ENCODE peak calls at places on chromosomes 16 and 17, in ten cellular contexts. A, P, R, O, U, G, X, I, Q and K are unnamed samples.

GRCh38 chr16:87165151-87165550 is 152.0 kb downstream of the C16orf95 start:
- DNase-seq in A (no peak), P (no peak), R (no peak), O (peak; percentile 64), U (no peak), G (peak; percentile 41), X (no peak), I (no peak), Q (no peak), K (no peak)

GRCh38 chr17:74307984-74308773 is 17.8 kb upstream of the KIF19 start:
- DNase-seq in A (no peak), P (no peak), R (no peak), O (no peak), U (no peak), G (no peak), X (no peak), I (no peak), Q (no peak), K (no peak)

GRCh38 chr16:86740817-86741799 is 162.8 kb downstream of the FOXL1 start:
- DNase-seq in A (peak; percentile 31), P (no peak), R (no peak), O (no peak), U (peak; percentile 90), G (no peak), X (peak; percentile 74), I (no peak), Q (peak; percentile 79), K (peak; percentile 78)

GRCh38 chr17:60493847-60494321 is 32.2 kb downstream of the APPBP2 start:
- DNase-seq in A (no peak), P (no peak), R (no peak), O (no peak), U (no peak), G (no peak), X (no peak), I (no peak), Q (no peak), K (peak; percentile 22)

GRCh38 chr16:569445-570254 is at the start of gene PIGQ:
- DNase-seq in A (peak; percentile 19), P (no peak), R (peak; percentile 84), O (peak; percentile 55), U (peak; percentile 91), G (no peak), X (peak; percentile 47), I (peak; percentile 58), Q (peak; percentile 89), K (peak; percentile 80)

GRCh38 chr17:44118427-44119050 is 4.9 kb downstream of the HDAC5 start:
- DNase-seq in A (no peak), P (no peak), R (no peak), O (no peak), U (no peak), G (no peak), X (no peak), I (no peak), Q (peak; percentile 75), K (no peak)

GRCh38 chr16:75266738-75267630 is 15.6 kb upstream of the BCAR1 start:
- DNase-seq in A (no peak), P (peak; percentile 77), R (no peak), O (no peak), U (no peak), G (no peak), X (no peak), I (no peak), Q (no peak), K (no peak)

GRCh38 chr17:57874434-57875108 is 24.7 kb upstream of the MRPS23 start:
- DNase-seq in A (peak; percentile 41), P (peak; percentile 78), R (no peak), O (peak; percentile 58), U (peak; percentile 93), G (no peak), X (peak; percentile 91), I (no peak), Q (peak; percentile 99), K (peak; percentile 97)

GRCh38 chr16:50839920-50840729 is 98.2 kb downstream of the CYLD start:
- DNase-seq in A (no peak), P (no peak), R (no peak), O (no peak), U (no peak), G (no peak), X (no peak), I (no peak), Q (peak; percentile 58), K (no peak)

GRCh38 chr16:30095166-30096078 is 591 bp downstream of the YPEL3 start:
- DNase-seq in A (no peak), P (peak; percentile 80), R (peak; percentile 72), O (no peak), U (no peak), G (no peak), X (no peak), I (no peak), Q (peak; percentile 72), K (no peak)

GRCh38 chr17:17696871-17697633 is 15.8 kb downstream of the RAI1 start:
- DNase-seq in A (no peak), P (no peak), R (no peak), O (no peak), U (no peak), G (peak; percentile 55), X (no peak), I (no peak), Q (no peak), K (no peak)

GRCh38 chr16:71421911-71422310 is 19.9 kb downstream of the TLE7 start:
- DNase-seq in A (no peak), P (no peak), R (peak; percentile 47), O (peak; percentile 26), U (no peak), G (no peak), X (no peak), I (no peak), Q (peak; percentile 89), K (no peak)

GRCh38 chr17:48613862-48614694 is 1.0 kb downstream of the HOXB8 start:
- DNase-seq in A (no peak), P (peak; percentile 65), R (no peak), O (no peak), U (peak; percentile 77), G (no peak), X (no peak), I (no peak), Q (peak; percentile 85), K (no peak)

GRCh38 chr17:45414997-45415881 is 17.4 kb downstream of the ARHGAP27 start:
- DNase-seq in A (no peak), P (no peak), R (no peak), O (no peak), U (no peak), G (no peak), X (no peak), I (no peak), Q (peak; percentile 59), K (no peak)

GRCh38 chr17:73304971-73305786 is 6.6 kb downstream of the CDC42EP4 start:
- DNase-seq in A (no peak), P (no peak), R (peak; percentile 83), O (peak; percentile 69), U (peak; percentile 88), G (peak; percentile 57), X (peak; percentile 83), I (no peak), Q (peak; percentile 93), K (peak; percentile 83)

GRCh38 chr17:12348476-12348875 is 317.2 kb upstream of the MYOCD start:
- DNase-seq in A (no peak), P (no peak), R (no peak), O (no peak), U (no peak), G (no peak), X (peak; percentile 21), I (no peak), Q (no peak), K (peak; percentile 29)

GRCh38 chr17:3635474-3636153 is 436 bp downstream of the SHPK start:
- DNase-seq in A (no peak), P (no peak), R (no peak), O (peak; percentile 27), U (no peak), G (peak; percentile 87), X (no peak), I (no peak), Q (no peak), K (no peak)

GRCh38 chr17:39755550-39756375 is 18.0 kb downstream of the GRB7 start:
- DNase-seq in A (no peak), P (no peak), R (no peak), O (no peak), U (no peak), G (no peak), X (no peak), I (peak; percentile 56), Q (peak; percentile 64), K (peak; percentile 15)
- H3K4me1 ChIP-seq in A (no peaks in the 10 kb centered on the region), P (peaks cover 12% of the 10 kb centered on the region), R (peaks cover 13% of the 10 kb centered on the region), O (peaks cover 7% of the 10 kb centered on the region), U (no peaks in the 10 kb centered on the region), G (peaks cover 33% of the 10 kb centered on the region), X (peaks cover 2% of the 10 kb centered on the region), I (peaks cover 67% of the 10 kb centered on the region), Q (peaks cover 3% of the 10 kb centered on the region), K (peaks cover 10% of the 10 kb centered on the region)

GRCh38 chr16:69796285-69797118 is 34.4 kb downstream of the WWP2 start:
- DNase-seq in A (peak; percentile 18), P (no peak), R (peak; percentile 36), O (peak; percentile 49), U (no peak), G (peak; percentile 43), X (peak; percentile 84), I (no peak), Q (peak; percentile 70), K (peak; percentile 85)
- H3K4me1 ChIP-seq in A (no peaks in the 10 kb centered on the region), P (peaks cover 3% of the 10 kb centered on the region), R (no peaks in the 10 kb centered on the region), O (no peaks in the 10 kb centered on the region), U (no peaks in the 10 kb centered on the region), G (no peaks in the 10 kb centered on the region), X (peaks cover 5% of the 10 kb centered on the region), I (no peaks in the 10 kb centered on the region), Q (no peaks in the 10 kb centered on the region), K (peaks cover 26% of the 10 kb centered on the region)

DNA sequence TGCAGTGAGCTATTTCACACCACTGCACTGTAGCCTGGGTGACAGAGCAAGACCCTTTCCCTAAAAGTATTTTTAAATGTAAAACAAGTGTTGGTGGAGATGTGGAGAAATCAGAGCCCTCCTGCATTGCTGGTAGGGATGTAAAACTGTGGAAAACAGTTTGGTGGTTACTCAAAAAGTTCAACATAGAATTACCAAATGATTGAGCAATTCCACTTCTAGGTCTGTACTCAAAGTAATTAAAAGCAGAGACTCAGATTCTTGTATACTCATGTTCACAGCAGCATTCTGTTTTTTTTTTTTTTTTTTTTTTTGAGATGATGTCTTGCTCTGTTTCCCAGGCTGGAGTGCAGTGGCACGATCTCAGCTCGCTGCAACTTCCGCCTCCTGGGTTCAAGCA is 141.8 kb downstream of the PITPNC1 start:
- DNase-seq in A (no peak), P (no peak), R (no peak), O (no peak), U (no peak), G (no peak), X (peak; percentile 55), I (no peak), Q (no peak), K (peak; percentile 94)
- H3K4me1 ChIP-seq in A (peaks cover 18% of the 10 kb centered on the region), P (peaks cover 43% of the 10 kb centered on the region), R (peaks cover 37% of the 10 kb centered on the region), O (peaks cover 6% of the 10 kb centered on the region), U (no peaks in the 10 kb centered on the region), G (no peaks in the 10 kb centered on the region), X (peaks cover 6% of the 10 kb centered on the region), I (peaks cover 15% of the 10 kb centered on the region), Q (peaks cover 10% of the 10 kb centered on the region), K (peaks cover 37% of the 10 kb centered on the region)

GRCh38 chr16:85465328-85466307 is 147.5 kb upstream of the GSE1 start:
- DNase-seq in A (peak; percentile 77), P (no peak), R (no peak), O (peak; percentile 10), U (no peak), G (peak; percentile 52), X (peak; percentile 58), I (no peak), Q (no peak), K (peak; percentile 71)
- H3K4me1 ChIP-seq in A (peaks cover 31% of the 10 kb centered on the region), P (peaks cover 20% of the 10 kb centered on the region), R (peaks cover 23% of the 10 kb centered on the region), O (no peaks in the 10 kb centered on the region), U (no peaks in the 10 kb centered on the region), G (peaks cover 17% of the 10 kb centered on the region), X (peaks cover 15% of the 10 kb centered on the region), I (peaks cover 10% of the 10 kb centered on the region), Q (peaks cover 12% of the 10 kb centered on the region), K (peaks cover 30% of the 10 kb centered on the region)